ENCODE peak calls at places on chromosomes 16 and 17, in nine cellular contexts. One of them, this sample, is unnamed.

GRCh38 chr17:57589151-57590034 is 155.7 kb downstream of the CCDC182 start:
- DNase-seq in ovary: no peak
- DNase-seq in neural progenitor cell: no peak
- DNase-seq in Calu3: no peak
- DNase-seq in GM13977: no peak
- DNase-seq in AG10803: peak
- DNase-seq in spleen: peak
- DNase-seq in mesothelial cell of epicardium: no peak
- DNase-seq in OCI-LY7: no peak
- DNase-seq in this sample: no peak

GRCh38 chr17:62704381-62704971 is 77.0 kb downstream of the MRC2 start:
- DNase-seq in ovary: peak
- DNase-seq in neural progenitor cell: no peak
- DNase-seq in Calu3: peak
- DNase-seq in GM13977: no peak
- DNase-seq in AG10803: peak
- DNase-seq in spleen: peak
- DNase-seq in mesothelial cell of epicardium: no peak
- DNase-seq in OCI-LY7: no peak
- DNase-seq in this sample: no peak

GRCh38 chr16:64362193-64362592 is 759.7 kb downstream of the CDH11 start:
- DNase-seq in ovary: no peak
- DNase-seq in neural progenitor cell: no peak
- DNase-seq in Calu3: no peak
- DNase-seq in GM13977: no peak
- DNase-seq in AG10803: peak
- DNase-seq in spleen: no peak
- DNase-seq in mesothelial cell of epicardium: no peak
- DNase-seq in OCI-LY7: no peak
- DNase-seq in this sample: no peak

GRCh38 chr17:38853292-38854219 is at the start of gene RPL23:
- DNase-seq in ovary: peak
- DNase-seq in neural progenitor cell: peak
- DNase-seq in Calu3: peak
- DNase-seq in GM13977: peak
- DNase-seq in AG10803: peak
- DNase-seq in spleen: peak
- DNase-seq in mesothelial cell of epicardium: peak
- DNase-seq in OCI-LY7: peak
- DNase-seq in this sample: peak

GRCh38 chr17:17508641-17509591 is 12.7 kb upstream of the RASD1 start:
- DNase-seq in ovary: no peak
- DNase-seq in neural progenitor cell: no peak
- DNase-seq in Calu3: no peak
- DNase-seq in GM13977: no peak
- DNase-seq in AG10803: no peak
- DNase-seq in spleen: peak
- DNase-seq in mesothelial cell of epicardium: no peak
- DNase-seq in OCI-LY7: no peak
- DNase-seq in this sample: no peak

GRCh38 chr16:79081292-79082066 is 519.1 kb downstream of the MAF start:
- DNase-seq in ovary: no peak
- DNase-seq in neural progenitor cell: no peak
- DNase-seq in Calu3: no peak
- DNase-seq in GM13977: no peak
- DNase-seq in AG10803: no peak
- DNase-seq in spleen: no peak
- DNase-seq in mesothelial cell of epicardium: no peak
- DNase-seq in OCI-LY7: no peak
- DNase-seq in this sample: no peak

GRCh38 chr17:2055494-2056220 is 754 bp downstream of the HIC1 start:
- DNase-seq in ovary: peak
- DNase-seq in neural progenitor cell: no peak
- DNase-seq in Calu3: no peak
- DNase-seq in GM13977: peak
- DNase-seq in AG10803: peak
- DNase-seq in spleen: peak
- DNase-seq in mesothelial cell of epicardium: no peak
- DNase-seq in OCI-LY7: no peak
- DNase-seq in this sample: peak

GRCh38 chr17:81859906-81860755 is at the start of gene P4HB:
- DNase-seq in ovary: no peak
- DNase-seq in neural progenitor cell: no peak
- DNase-seq in Calu3: peak
- DNase-seq in GM13977: peak
- DNase-seq in AG10803: no peak
- DNase-seq in spleen: peak
- DNase-seq in mesothelial cell of epicardium: no peak
- DNase-seq in OCI-LY7: peak
- DNase-seq in this sample: no peak

GRCh38 chr17:69179227-69179952 is 37.7 kb upstream of the ABCA6 start:
- DNase-seq in ovary: no peak
- DNase-seq in neural progenitor cell: no peak
- DNase-seq in Calu3: peak
- DNase-seq in GM13977: no peak
- DNase-seq in AG10803: peak
- DNase-seq in spleen: no peak
- DNase-seq in mesothelial cell of epicardium: no peak
- DNase-seq in OCI-LY7: no peak
- DNase-seq in this sample: no peak

GRCh38 chr17:16419074-16419928 is 3.9 kb downstream of the TRPV2 start:
- DNase-seq in ovary: no peak
- DNase-seq in neural progenitor cell: no peak
- DNase-seq in Calu3: peak
- DNase-seq in GM13977: peak
- DNase-seq in AG10803: peak
- DNase-seq in spleen: no peak
- DNase-seq in mesothelial cell of epicardium: no peak
- DNase-seq in OCI-LY7: no peak
- DNase-seq in this sample: peak

GRCh38 chr17:16417399-16417798 is 2.0 kb downstream of the TRPV2 start:
- DNase-seq in ovary: no peak
- DNase-seq in neural progenitor cell: no peak
- DNase-seq in Calu3: no peak
- DNase-seq in GM13977: no peak
- DNase-seq in AG10803: no peak
- DNase-seq in spleen: peak
- DNase-seq in mesothelial cell of epicardium: no peak
- DNase-seq in OCI-LY7: no peak
- DNase-seq in this sample: no peak

GRCh38 chr17:16418684-16419066 is 3.3 kb downstream of the TRPV2 start:
- DNase-seq in ovary: no peak
- DNase-seq in neural progenitor cell: no peak
- DNase-seq in Calu3: no peak
- DNase-seq in GM13977: peak
- DNase-seq in AG10803: no peak
- DNase-seq in spleen: no peak
- DNase-seq in mesothelial cell of epicardium: no peak
- DNase-seq in OCI-LY7: no peak
- DNase-seq in this sample: no peak

GRCh38 chr17:16417896-16418683 is 2.7 kb downstream of the TRPV2 start:
- DNase-seq in ovary: no peak
- DNase-seq in neural progenitor cell: no peak
- DNase-seq in Calu3: no peak
- DNase-seq in GM13977: no peak
- DNase-seq in AG10803: peak
- DNase-seq in spleen: peak
- DNase-seq in mesothelial cell of epicardium: no peak
- DNase-seq in OCI-LY7: no peak
- DNase-seq in this sample: no peak

GRCh38 chr17:16415031-16415924 is at the start of gene TRPV2:
- DNase-seq in ovary: peak
- DNase-seq in neural progenitor cell: peak
- DNase-seq in Calu3: no peak
- DNase-seq in GM13977: peak
- DNase-seq in AG10803: no peak
- DNase-seq in spleen: peak
- DNase-seq in mesothelial cell of epicardium: no peak
- DNase-seq in OCI-LY7: peak
- DNase-seq in this sample: peak
- TF ChIP-seq CTCF in ovary: no peak
- TF ChIP-seq CTCF in neural progenitor cell: peak
- TF ChIP-seq CTCF in Calu3: no peak
- TF ChIP-seq CTCF in GM13977: peak
- TF ChIP-seq CTCF in AG10803: peak
- TF ChIP-seq CTCF in spleen: peak
- TF ChIP-seq CTCF in mesothelial cell of epicardium: no peak
- TF ChIP-seq CTCF in OCI-LY7: peak
- TF ChIP-seq CTCF in this sample: peak

GRCh38 chr17:8734876-8735275 is 9.8 kb downstream of the CCDC42 start:
- DNase-seq in ovary: no peak
- DNase-seq in neural progenitor cell: no peak
- DNase-seq in Calu3: no peak
- DNase-seq in GM13977: no peak
- DNase-seq in AG10803: no peak
- DNase-seq in spleen: peak
- DNase-seq in mesothelial cell of epicardium: no peak
- DNase-seq in OCI-LY7: no peak
- DNase-seq in this sample: no peak

GRCh38 chr17:8735336-8735939 is 9.2 kb downstream of the CCDC42 start:
- DNase-seq in ovary: no peak
- DNase-seq in neural progenitor cell: no peak
- DNase-seq in Calu3: no peak
- DNase-seq in GM13977: no peak
- DNase-seq in AG10803: no peak
- DNase-seq in spleen: peak
- DNase-seq in mesothelial cell of epicardium: no peak
- DNase-seq in OCI-LY7: no peak
- DNase-seq in this sample: no peak

GRCh38 chr17:8729421-8729820 is 15.2 kb downstream of the CCDC42 start:
- DNase-seq in ovary: no peak
- DNase-seq in neural progenitor cell: no peak
- DNase-seq in Calu3: no peak
- DNase-seq in GM13977: no peak
- DNase-seq in AG10803: no peak
- DNase-seq in spleen: no peak
- DNase-seq in mesothelial cell of epicardium: no peak
- DNase-seq in OCI-LY7: no peak
- DNase-seq in this sample: no peak

GRCh38 chr17:8729860-8730259 is 14.8 kb downstream of the CCDC42 start:
- DNase-seq in ovary: no peak
- DNase-seq in neural progenitor cell: no peak
- DNase-seq in Calu3: no peak
- DNase-seq in GM13977: no peak
- DNase-seq in AG10803: no peak
- DNase-seq in spleen: no peak
- DNase-seq in mesothelial cell of epicardium: no peak
- DNase-seq in OCI-LY7: no peak
- DNase-seq in this sample: no peak

DNA sequence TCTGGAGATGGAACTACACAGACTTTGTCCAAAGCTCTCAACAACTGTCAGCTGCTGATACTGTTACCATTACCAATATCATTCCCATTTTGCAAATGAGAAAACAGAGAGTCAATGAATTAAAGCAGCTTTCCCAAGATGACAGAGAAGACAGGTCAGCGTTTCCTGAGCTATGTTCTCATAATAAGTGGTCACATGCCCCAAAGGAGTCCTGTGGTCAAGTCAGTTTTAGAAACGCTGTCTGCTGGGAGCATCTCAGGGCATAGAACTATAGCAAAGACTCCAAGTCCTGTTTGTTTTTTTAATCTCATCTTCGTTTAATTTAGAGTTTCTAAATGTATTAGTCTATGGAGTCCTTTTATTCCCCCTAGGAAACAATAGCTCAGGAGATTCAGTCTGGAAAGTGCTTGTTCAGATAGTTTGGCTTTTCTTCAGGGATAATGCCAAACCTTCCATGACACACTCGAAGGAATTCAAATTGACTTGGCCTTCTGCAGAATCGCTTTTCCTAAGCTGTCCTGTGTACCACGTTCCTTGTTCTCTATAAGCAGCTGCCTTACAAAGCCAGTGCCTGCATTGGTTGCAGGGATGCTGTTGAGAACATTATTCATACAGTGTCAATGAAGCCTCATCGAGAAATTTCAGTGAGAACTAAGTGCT is 12.1 kb downstream of the CCDC42 start:
- DNase-seq in ovary: no peak
- DNase-seq in neural progenitor cell: no peak
- DNase-seq in Calu3: no peak
- DNase-seq in GM13977: no peak
- DNase-seq in AG10803: peak
- DNase-seq in spleen: no peak
- DNase-seq in mesothelial cell of epicardium: no peak
- DNase-seq in OCI-LY7: no peak
- DNase-seq in this sample: no peak
- TF ChIP-seq CTCF in ovary: no peak
- TF ChIP-seq CTCF in neural progenitor cell: no peak
- TF ChIP-seq CTCF in Calu3: no peak
- TF ChIP-seq CTCF in GM13977: no peak
- TF ChIP-seq CTCF in AG10803: no peak
- TF ChIP-seq CTCF in spleen: no peak
- TF ChIP-seq CTCF in mesothelial cell of epicardium: no peak
- TF ChIP-seq CTCF in OCI-LY7: no peak
- TF ChIP-seq CTCF in this sample: no peak

DNA sequence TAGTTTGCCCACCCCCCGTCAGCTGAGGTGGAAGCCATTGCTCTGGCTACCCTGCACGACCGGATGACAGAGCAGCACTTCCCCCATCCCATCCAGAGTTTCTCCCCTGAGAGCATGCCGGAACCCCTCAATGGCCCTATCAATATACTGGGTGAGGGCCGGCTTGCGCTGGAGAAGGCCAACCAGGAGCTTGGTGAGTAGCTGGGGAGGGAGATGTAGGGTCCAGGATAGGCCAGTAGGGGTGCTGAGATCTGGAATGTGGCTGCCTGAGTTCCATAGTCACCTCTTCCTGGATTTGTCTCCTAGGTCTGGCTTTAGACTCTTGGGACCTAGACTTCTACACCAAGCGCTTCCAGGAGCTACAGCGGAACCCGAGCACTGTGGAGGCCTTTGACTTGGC is 6.4 kb downstream of the PFAS start:
- DNase-seq in ovary: no peak
- DNase-seq in neural progenitor cell: no peak
- DNase-seq in Calu3: no peak
- DNase-seq in GM13977: no peak
- DNase-seq in AG10803: no peak
- DNase-seq in spleen: no peak
- DNase-seq in mesothelial cell of epicardium: no peak
- DNase-seq in OCI-LY7: no peak
- DNase-seq in this sample: no peak
- TF ChIP-seq CTCF in ovary: no peak
- TF ChIP-seq CTCF in neural progenitor cell: no peak
- TF ChIP-seq CTCF in Calu3: no peak
- TF ChIP-seq CTCF in GM13977: no peak
- TF ChIP-seq CTCF in AG10803: peak
- TF ChIP-seq CTCF in spleen: no peak
- TF ChIP-seq CTCF in mesothelial cell of epicardium: no peak
- TF ChIP-seq CTCF in OCI-LY7: peak
- TF ChIP-seq CTCF in this sample: no peak

DNA sequence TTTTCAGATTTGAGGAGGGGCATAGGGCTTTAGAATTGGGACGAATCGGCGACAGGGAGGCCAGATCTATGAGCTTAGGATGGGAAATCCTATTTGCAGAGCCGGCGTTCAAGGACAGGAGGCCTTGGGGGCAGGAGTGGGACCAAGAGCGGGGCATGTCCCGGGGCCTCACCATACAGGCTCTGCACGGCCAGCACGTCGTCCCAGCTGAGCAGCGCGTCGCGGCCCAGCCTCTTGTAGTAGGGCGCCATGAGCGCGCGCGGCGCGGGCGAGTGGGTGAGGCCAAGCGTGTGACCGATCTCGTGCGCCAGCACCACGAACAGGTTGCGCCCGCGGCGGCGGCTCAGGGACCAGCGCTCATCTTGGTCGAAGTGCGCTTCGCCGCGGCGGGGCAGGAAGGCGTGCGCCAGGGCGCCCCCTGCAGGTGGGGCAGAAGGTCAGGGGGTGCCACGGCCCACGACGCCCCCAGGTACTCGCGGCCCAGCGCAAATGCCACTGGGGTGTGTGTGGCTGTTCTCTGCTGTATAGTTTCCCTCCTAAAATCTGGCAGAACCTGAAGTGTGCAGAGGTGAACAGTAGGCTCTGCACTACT is 9.3 kb downstream of the C17orf50 start:
- DNase-seq in ovary: no peak
- DNase-seq in neural progenitor cell: no peak
- DNase-seq in Calu3: no peak
- DNase-seq in GM13977: no peak
- DNase-seq in AG10803: no peak
- DNase-seq in spleen: no peak
- DNase-seq in mesothelial cell of epicardium: no peak
- DNase-seq in OCI-LY7: no peak
- DNase-seq in this sample: no peak
- TF ChIP-seq CTCF in ovary: no peak
- TF ChIP-seq CTCF in neural progenitor cell: peak
- TF ChIP-seq CTCF in Calu3: peak
- TF ChIP-seq CTCF in GM13977: peak
- TF ChIP-seq CTCF in AG10803: no peak
- TF ChIP-seq CTCF in spleen: no peak
- TF ChIP-seq CTCF in mesothelial cell of epicardium: peak
- TF ChIP-seq CTCF in OCI-LY7: peak
- TF ChIP-seq CTCF in this sample: no peak

This sample was measured in GM10248.